ENCODE peak calls at places on chromosomes 5 and 9, in seven cellular contexts. M is GM23338, H is ovary, Z is coronary artery, U is dorsolateral prefrontal cortex, I is tibial artery, W is pancreas. B is an unnamed sample.

GRCh38 chr5:151448038-151448985 is 909 bp downstream of the SLC36A1 start:
- DNase-seq in M (peak), H (peak), Z (no peak), U (peak), I (no peak), W (peak), B (no peak)

GRCh38 chr9:32502459-32502858 is 23.5 kb downstream of the RIGI start:
- DNase-seq in M (peak), H (no peak), Z (no peak), U (no peak), I (no peak), W (no peak), B (no peak)

GRCh38 chr5:124744170-124744911 is 2.1 kb downstream of the ZNF608 start:
- DNase-seq in M (no peak), H (peak), Z (peak), U (peak), I (peak), W (peak), B (no peak)

GRCh38 chr9:116027096-116027495 is 126.5 kb upstream of the PAPPA start:
- DNase-seq in M (peak), H (no peak), Z (no peak), U (no peak), I (no peak), W (no peak), B (no peak)

GRCh38 chr5:163509288-163510040 is 4.0 kb downstream of the MAT2B start:
- DNase-seq in M (peak), H (no peak), Z (no peak), U (no peak), I (no peak), W (no peak), B (no peak)

GRCh38 chr9:131395027-131395744 is 1.3 kb downstream of the PRRC2B start:
- DNase-seq in M (peak), H (no peak), Z (no peak), U (no peak), I (no peak), W (peak), B (no peak)

GRCh38 chr5:54611290-54611951 is 93.9 kb downstream of the SNX18 start:
- DNase-seq in M (no peak), H (no peak), Z (no peak), U (no peak), I (no peak), W (no peak), B (no peak)

GRCh38 chr5:169765176-169765575 is 128.1 kb downstream of the DOCK2 start:
- DNase-seq in M (no peak), H (no peak), Z (no peak), U (no peak), I (no peak), W (no peak), B (no peak)

GRCh38 chr9:20526500-20527319 is 95.6 kb downstream of the MLLT3 start:
- DNase-seq in M (peak), H (no peak), Z (no peak), U (no peak), I (no peak), W (no peak), B (no peak)

GRCh38 chr9:117771162-117771561 is 67.0 kb downstream of the TLR4 start:
- DNase-seq in M (no peak), H (no peak), Z (no peak), U (no peak), I (no peak), W (no peak), B (no peak)

GRCh38 chr5:171797563-171797962 is 11.9 kb downstream of the SMIM23 start:
- DNase-seq in M (no peak), H (no peak), Z (no peak), U (no peak), I (no peak), W (no peak), B (no peak)

GRCh38 chr5:1156754-1157460 is 44.5 kb upstream of the SLC6A19 start:
- DNase-seq in M (no peak), H (no peak), Z (no peak), U (no peak), I (no peak), W (no peak), B (no peak)

GRCh38 chr9:74500584-74500924 is 3.4 kb downstream of the RORB start:
- DNase-seq in M (peak), H (no peak), Z (no peak), U (no peak), I (no peak), W (no peak), B (no peak)

GRCh38 chr5:65262590-65263189 is 219.0 kb downstream of the ADAMTS6 start:
- DNase-seq in M (no peak), H (no peak), Z (no peak), U (no peak), I (no peak), W (no peak), B (peak)

GRCh38 chr5:122565331-122565730 is 209.5 kb upstream of the SNX2 start:
- DNase-seq in M (no peak), H (no peak), Z (no peak), U (no peak), I (no peak), W (no peak), B (no peak)

GRCh38 chr9:25678147-25678666 is at the start of gene TUSC1:
- DNase-seq in M (peak), H (peak), Z (peak), U (peak), I (peak), W (peak), B (peak)

GRCh38 chr9:25681270-25681669 is 3.0 kb upstream of the TUSC1 start:
- DNase-seq in M (no peak), H (no peak), Z (no peak), U (no peak), I (no peak), W (no peak), B (peak)

GRCh38 chr9:25678846-25679360 is 659 bp upstream of the TUSC1 start:
- DNase-seq in M (no peak), H (no peak), Z (no peak), U (no peak), I (no peak), W (no peak), B (no peak)

GRCh38 chr9:25677301-25678146 is 720 bp downstream of the TUSC1 start:
- DNase-seq in M (peak), H (peak), Z (peak), U (peak), I (peak), W (peak), B (peak)
- H3K4me3 ChIP-seq in M (peak), H (peak), Z (peak), U (peak), I (peak), W (peak), B (peak)

GRCh38 chr5:39947657-39948056 is 522.9 kb upstream of the DAB2 start:
- DNase-seq in M (no peak), H (no peak), Z (no peak), U (no peak), I (peak), W (peak), B (no peak)
- TF ChIP-seq CTCF in M (no peak), H (no peak), Z (no peak), U (no peak), I (no peak), W (no peak), B (no peak)

GRCh38 chr9:90974643-90975245 is 173.1 kb downstream of the SYK start:
- DNase-seq in M (no peak), H (no peak), Z (no peak), U (no peak), I (no peak), W (no peak), B (no peak)
- H3K4me3 ChIP-seq in M (no peak), H (no peak), Z (no peak), U (no peak), I (no peak), W (no peak), B (no peak)

DNA sequence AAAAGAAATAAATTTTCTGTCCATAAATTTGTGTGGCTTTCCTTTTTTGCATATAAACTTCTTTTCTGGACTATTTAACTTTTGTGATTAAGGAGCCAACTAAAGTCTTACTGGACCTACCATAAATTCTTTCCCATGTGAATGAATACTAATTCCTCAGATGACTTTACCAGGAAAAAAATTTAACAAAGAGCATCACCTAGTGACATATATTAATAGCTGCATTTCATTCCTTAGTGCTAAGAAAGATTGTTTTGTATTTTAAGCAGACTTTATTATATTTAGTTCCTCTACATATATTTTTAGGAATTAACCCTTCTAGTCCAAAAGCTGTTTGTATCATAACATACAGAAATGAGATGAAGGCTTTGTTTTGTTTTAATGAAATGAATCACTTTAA is 64.4 kb downstream of the C9orf85 start:
- DNase-seq in M (no peak), H (no peak), Z (no peak), U (no peak), I (no peak), W (no peak), B (peak)
- TF ChIP-seq CTCF in M (peak), H (no peak), Z (peak), U (peak), I (no peak), W (no peak), B (peak)

GRCh38 chr5:83523926-83524325 is 52.4 kb downstream of the VCAN start:
- DNase-seq in M (no peak), H (no peak), Z (no peak), U (no peak), I (no peak), W (no peak), B (no peak)

GRCh38 chr5:83526289-83526688 is 54.7 kb downstream of the VCAN start:
- DNase-seq in M (no peak), H (no peak), Z (no peak), U (no peak), I (no peak), W (no peak), B (no peak)

GRCh38 chr5:83522431-83522830 is 50.9 kb downstream of the VCAN start:
- DNase-seq in M (no peak), H (no peak), Z (no peak), U (no peak), I (no peak), W (no peak), B (no peak)

GRCh38 chr5:83524991-83525390 is 53.4 kb downstream of the VCAN start:
- DNase-seq in M (no peak), H (no peak), Z (no peak), U (no peak), I (no peak), W (no peak), B (no peak)

DNA sequence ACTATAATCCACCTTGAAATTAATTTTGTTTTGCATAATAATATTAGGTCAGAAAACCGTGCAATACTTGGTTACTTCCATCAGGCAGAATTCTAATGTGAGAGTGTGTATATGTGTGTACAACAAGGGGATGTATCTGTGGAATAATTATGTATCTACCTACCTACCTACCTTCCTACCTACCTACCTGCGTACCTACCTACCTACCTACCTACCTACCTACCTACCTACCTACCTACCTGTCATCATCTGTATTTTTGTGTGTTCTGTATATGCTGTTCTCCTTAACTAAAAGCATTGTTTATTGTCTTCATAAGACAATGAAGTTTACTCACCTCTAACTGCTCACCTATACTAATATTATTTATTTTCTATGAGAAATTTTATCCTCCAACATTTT is 52.8 kb downstream of the VCAN start:
- DNase-seq in M (no peak), H (no peak), Z (no peak), U (no peak), I (no peak), W (no peak), B (no peak)
- H3K4me3 ChIP-seq in M (no peak), H (no peak), Z (no peak), U (no peak), I (no peak), W (no peak), B (no peak)

GRCh38 chr9:105148328-105149006 is 96.0 kb upstream of the SLC44A1 start:
- DNase-seq in M (peak), H (no peak), Z (no peak), U (no peak), I (no peak), W (no peak), B (no peak)
- TF ChIP-seq CTCF in M (peak), H (no peak), Z (no peak), U (no peak), I (no peak), W (no peak), B (peak)

GRCh38 chr5:15783734-15784133 is 283.8 kb downstream of the FBXL7 start:
- DNase-seq in M (no peak), H (no peak), Z (no peak), U (no peak), I (no peak), W (no peak), B (no peak)

GRCh38 chr5:15787676-15788075 is 287.7 kb downstream of the FBXL7 start:
- DNase-seq in M (no peak), H (no peak), Z (no peak), U (no peak), I (no peak), W (no peak), B (no peak)

GRCh38 chr5:15789661-15790060 is 289.7 kb downstream of the FBXL7 start:
- DNase-seq in M (no peak), H (no peak), Z (no peak), U (no peak), I (no peak), W (no peak), B (no peak)

GRCh38 chr5:15785636-15786035 is 285.7 kb downstream of the FBXL7 start:
- DNase-seq in M (no peak), H (no peak), Z (no peak), U (no peak), I (no peak), W (no peak), B (no peak)

GRCh38 chr5:15786884-15787283 is 286.9 kb downstream of the FBXL7 start:
- DNase-seq in M (no peak), H (no peak), Z (no peak), U (no peak), I (no peak), W (no peak), B (no peak)
- H3K4me3 ChIP-seq in M (no peak), H (no peak), Z (no peak), U (no peak), I (no peak), W (no peak), B (no peak)

GRCh38 chr9:136036848-136037247 is 58.2 kb downstream of the NACC2 start:
- DNase-seq in M (no peak), H (no peak), Z (no peak), U (no peak), I (no peak), W (no peak), B (no peak)
- TF ChIP-seq CTCF in M (no peak), H (no peak), Z (no peak), U (no peak), I (no peak), W (no peak), B (no peak)

B was measured in AG09309.